ENCODE peak calls at places on chromosomes 12 and 14, in five cellular contexts. One of them, this sample, is unnamed.

GRCh38 chr12:89756638-89757321 is 48.1 kb upstream of the ATP2B1 start:
- DNase-seq in pancreas: no peak
- DNase-seq in cardiac muscle cell: peak; percentile 99
- DNase-seq in CD8-positive, alpha-beta memory T cell: no peak
- DNase-seq in dorsolateral prefrontal cortex: no peak
- DNase-seq in this sample: no peak

GRCh38 chr14:83300454-83301064 is 1766.9 kb upstream of the SEL1L start:
- DNase-seq in cardiac muscle cell: peak; percentile 56
- DNase-seq in CD8-positive, alpha-beta memory T cell: no peak
- DNase-seq in pancreas: no peak
- DNase-seq in dorsolateral prefrontal cortex: no peak
- DNase-seq in this sample: no peak

GRCh38 chr12:93115646-93116045 is 186.6 kb upstream of the EEA1 start:
- DNase-seq in dorsolateral prefrontal cortex: no peak
- DNase-seq in pancreas: no peak
- DNase-seq in cardiac muscle cell: peak; percentile 45
- DNase-seq in CD8-positive, alpha-beta memory T cell: no peak
- DNase-seq in this sample: no peak

GRCh38 chr14:25516838-25517237 is 466.9 kb upstream of the STXBP6 start:
- DNase-seq in cardiac muscle cell: no peak
- DNase-seq in dorsolateral prefrontal cortex: no peak
- DNase-seq in pancreas: no peak
- DNase-seq in CD8-positive, alpha-beta memory T cell: no peak
- DNase-seq in this sample: no peak

GRCh38 chr12:6769003-6769389 is 2.8 kb downstream of the PTMS start:
- DNase-seq in CD8-positive, alpha-beta memory T cell: no peak
- DNase-seq in pancreas: no peak
- DNase-seq in cardiac muscle cell: peak; percentile 52
- DNase-seq in dorsolateral prefrontal cortex: no peak
- DNase-seq in this sample: peak; percentile 29

GRCh38 chr12:95605087-95605486 is 53.8 kb upstream of the USP44 start:
- DNase-seq in CD8-positive, alpha-beta memory T cell: no peak
- DNase-seq in cardiac muscle cell: no peak
- DNase-seq in dorsolateral prefrontal cortex: no peak
- DNase-seq in pancreas: no peak
- DNase-seq in this sample: no peak

GRCh38 chr14:105180598-105181528 is at the start of gene NUDT14:
- DNase-seq in dorsolateral prefrontal cortex: no peak
- DNase-seq in pancreas: peak; percentile 95
- DNase-seq in cardiac muscle cell: peak; percentile 53
- DNase-seq in CD8-positive, alpha-beta memory T cell: peak; percentile 82
- DNase-seq in this sample: peak; percentile 89

GRCh38 chr12:127293507-127294310 is 973.3 kb upstream of the TMEM132C start:
- DNase-seq in cardiac muscle cell: peak; percentile 41
- DNase-seq in dorsolateral prefrontal cortex: peak; percentile 66
- DNase-seq in pancreas: peak; percentile 18
- DNase-seq in CD8-positive, alpha-beta memory T cell: no peak
- DNase-seq in this sample: no peak

GRCh38 chr12:85462888-85463287 is 182.9 kb downstream of the ALX1 start:
- DNase-seq in cardiac muscle cell: no peak
- DNase-seq in dorsolateral prefrontal cortex: no peak
- DNase-seq in pancreas: no peak
- DNase-seq in CD8-positive, alpha-beta memory T cell: no peak
- DNase-seq in this sample: no peak

GRCh38 chr12:85466906-85467305 is 186.9 kb downstream of the ALX1 start:
- DNase-seq in pancreas: no peak
- DNase-seq in CD8-positive, alpha-beta memory T cell: no peak
- DNase-seq in dorsolateral prefrontal cortex: no peak
- DNase-seq in cardiac muscle cell: no peak
- DNase-seq in this sample: no peak

DNA sequence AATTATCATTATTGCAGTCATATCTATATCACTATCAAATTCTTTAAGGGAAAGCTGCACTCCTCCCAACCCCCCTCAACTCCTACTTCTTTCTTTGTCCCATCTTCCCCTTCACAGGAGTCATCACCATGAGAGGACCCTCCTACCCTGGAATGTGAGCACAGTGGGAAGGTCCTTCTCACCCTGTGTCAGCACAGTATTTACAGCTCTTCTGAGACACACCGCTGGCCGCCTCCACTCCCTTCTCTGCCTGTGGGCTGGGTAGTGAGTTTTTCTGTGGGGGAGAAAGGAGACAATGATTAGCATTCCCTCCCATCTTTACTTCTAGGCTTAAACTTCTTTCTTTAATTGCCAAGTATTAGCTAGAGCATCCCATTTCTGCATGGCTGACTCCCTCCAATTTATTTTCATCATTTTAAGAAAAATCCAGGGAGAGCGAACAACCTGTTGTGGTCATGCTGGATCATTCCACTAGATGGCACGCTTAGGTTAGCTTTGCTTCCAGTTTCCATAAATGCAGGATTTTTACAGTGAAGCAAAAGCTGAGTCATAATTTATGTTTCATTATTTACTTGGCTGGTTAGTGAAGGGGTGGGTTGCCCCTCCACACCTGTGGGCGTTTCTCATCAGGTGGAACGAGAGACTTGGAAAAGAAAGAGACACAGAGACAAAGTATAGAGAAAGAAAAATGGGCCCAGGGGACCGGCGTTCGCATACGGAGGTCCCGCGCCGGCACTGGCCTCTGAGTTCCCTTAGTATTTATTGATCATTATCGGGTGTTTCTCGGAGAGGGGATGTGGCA is 188.5 kb downstream of the ALX1 start:
- DNase-seq in dorsolateral prefrontal cortex: no peak
- DNase-seq in cardiac muscle cell: peak; percentile 76
- DNase-seq in CD8-positive, alpha-beta memory T cell: peak; percentile 5
- DNase-seq in pancreas: peak; percentile 62
- DNase-seq in this sample: no peak
- H3K27ac ChIP-seq in dorsolateral prefrontal cortex: no peak overlapping the region
- H3K27ac ChIP-seq in cardiac muscle cell: no peak overlapping the region
- H3K27ac ChIP-seq in CD8-positive, alpha-beta memory T cell: no peak overlapping the region
- H3K27ac ChIP-seq in pancreas: no peak overlapping the region
- H3K27ac ChIP-seq in this sample: no peak overlapping the region

GRCh38 chr12:76346236-76346635 is 2.0 kb downstream of the BBS10 start:
- DNase-seq in CD8-positive, alpha-beta memory T cell: no peak
- DNase-seq in pancreas: no peak
- DNase-seq in dorsolateral prefrontal cortex: no peak
- DNase-seq in cardiac muscle cell: peak; percentile 45
- DNase-seq in this sample: no peak

GRCh38 chr12:76341436-76342030 is 6.7 kb downstream of the BBS10 start:
- DNase-seq in cardiac muscle cell: no peak
- DNase-seq in pancreas: no peak
- DNase-seq in dorsolateral prefrontal cortex: no peak
- DNase-seq in CD8-positive, alpha-beta memory T cell: no peak
- DNase-seq in this sample: no peak

GRCh38 chr12:76337583-76337982 is 10.6 kb downstream of the BBS10 start:
- DNase-seq in pancreas: no peak
- DNase-seq in cardiac muscle cell: peak; percentile 85
- DNase-seq in CD8-positive, alpha-beta memory T cell: no peak
- DNase-seq in dorsolateral prefrontal cortex: no peak
- DNase-seq in this sample: no peak

GRCh38 chr12:76345569-76345968 is 2.6 kb downstream of the BBS10 start:
- DNase-seq in CD8-positive, alpha-beta memory T cell: no peak
- DNase-seq in dorsolateral prefrontal cortex: no peak
- DNase-seq in pancreas: no peak
- DNase-seq in cardiac muscle cell: no peak
- DNase-seq in this sample: no peak

DNA sequence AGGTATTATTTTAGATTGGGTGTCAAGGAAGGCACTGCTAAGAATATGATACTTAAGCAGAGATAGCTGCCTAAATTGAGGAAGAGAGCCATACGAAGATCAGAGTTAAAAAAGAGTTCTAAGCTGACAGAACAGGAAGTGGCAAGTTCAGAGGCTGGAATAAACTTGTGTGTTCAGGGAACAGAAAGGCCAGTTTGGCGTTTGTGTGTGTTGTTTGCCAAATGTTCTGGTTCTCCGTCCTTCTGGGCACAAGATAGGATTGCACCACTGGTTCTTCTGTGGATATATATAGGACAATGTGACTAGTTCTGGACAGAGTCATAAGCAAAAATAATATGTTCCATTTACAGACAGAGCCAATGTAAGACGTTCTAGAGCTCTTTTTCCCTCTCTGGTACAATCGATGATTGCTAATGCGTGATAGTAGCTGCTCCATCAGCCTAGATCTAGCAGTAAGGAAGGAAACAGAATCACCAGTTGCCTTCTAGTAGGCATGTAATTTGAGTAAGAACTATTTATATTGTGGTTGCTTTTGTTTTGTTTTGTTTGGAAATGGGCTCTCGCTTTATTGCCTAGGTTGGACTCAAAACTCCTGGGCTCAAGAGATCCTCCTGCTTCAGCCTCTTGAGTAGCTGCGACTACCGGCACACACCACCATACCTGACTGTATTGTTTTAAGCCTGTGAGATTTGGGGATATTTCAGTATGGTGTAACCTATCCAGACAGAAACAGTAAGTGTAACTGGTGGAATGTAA is 7.4 kb downstream of the BBS10 start:
- DNase-seq in cardiac muscle cell: no peak
- DNase-seq in pancreas: no peak
- DNase-seq in CD8-positive, alpha-beta memory T cell: no peak
- DNase-seq in dorsolateral prefrontal cortex: no peak
- DNase-seq in this sample: no peak
- H3K27ac ChIP-seq in cardiac muscle cell: no peak overlapping the region
- H3K27ac ChIP-seq in pancreas: no peak overlapping the region
- H3K27ac ChIP-seq in CD8-positive, alpha-beta memory T cell: no peak overlapping the region
- H3K27ac ChIP-seq in dorsolateral prefrontal cortex: no peak overlapping the region
- H3K27ac ChIP-seq in this sample: no peak overlapping the region

GRCh38 chr12:53056901-53057300 is 7.0 kb downstream of the TNS2 start:
- DNase-seq in cardiac muscle cell: no peak
- DNase-seq in dorsolateral prefrontal cortex: peak; percentile 25
- DNase-seq in CD8-positive, alpha-beta memory T cell: no peak
- DNase-seq in pancreas: peak; percentile 22
- DNase-seq in this sample: no peak

GRCh38 chr12:53056296-53056695 is 6.4 kb downstream of the TNS2 start:
- DNase-seq in pancreas: peak; percentile 11
- DNase-seq in dorsolateral prefrontal cortex: peak; percentile 28
- DNase-seq in cardiac muscle cell: peak; percentile 13
- DNase-seq in CD8-positive, alpha-beta memory T cell: no peak
- DNase-seq in this sample: no peak

GRCh38 chr12:53054112-53054878 is 4.4 kb downstream of the TNS2 start:
- DNase-seq in pancreas: peak; percentile 97
- DNase-seq in CD8-positive, alpha-beta memory T cell: peak; percentile 93
- DNase-seq in cardiac muscle cell: peak; percentile 94
- DNase-seq in dorsolateral prefrontal cortex: peak; percentile 98
- DNase-seq in this sample: peak; percentile 98

GRCh38 chr12:53053223-53054111 is 3.6 kb downstream of the TNS2 start:
- DNase-seq in dorsolateral prefrontal cortex: peak; percentile 49
- DNase-seq in pancreas: peak; percentile 86
- DNase-seq in cardiac muscle cell: peak; percentile 37
- DNase-seq in CD8-positive, alpha-beta memory T cell: peak; percentile 67
- DNase-seq in this sample: peak; percentile 83

DNA sequence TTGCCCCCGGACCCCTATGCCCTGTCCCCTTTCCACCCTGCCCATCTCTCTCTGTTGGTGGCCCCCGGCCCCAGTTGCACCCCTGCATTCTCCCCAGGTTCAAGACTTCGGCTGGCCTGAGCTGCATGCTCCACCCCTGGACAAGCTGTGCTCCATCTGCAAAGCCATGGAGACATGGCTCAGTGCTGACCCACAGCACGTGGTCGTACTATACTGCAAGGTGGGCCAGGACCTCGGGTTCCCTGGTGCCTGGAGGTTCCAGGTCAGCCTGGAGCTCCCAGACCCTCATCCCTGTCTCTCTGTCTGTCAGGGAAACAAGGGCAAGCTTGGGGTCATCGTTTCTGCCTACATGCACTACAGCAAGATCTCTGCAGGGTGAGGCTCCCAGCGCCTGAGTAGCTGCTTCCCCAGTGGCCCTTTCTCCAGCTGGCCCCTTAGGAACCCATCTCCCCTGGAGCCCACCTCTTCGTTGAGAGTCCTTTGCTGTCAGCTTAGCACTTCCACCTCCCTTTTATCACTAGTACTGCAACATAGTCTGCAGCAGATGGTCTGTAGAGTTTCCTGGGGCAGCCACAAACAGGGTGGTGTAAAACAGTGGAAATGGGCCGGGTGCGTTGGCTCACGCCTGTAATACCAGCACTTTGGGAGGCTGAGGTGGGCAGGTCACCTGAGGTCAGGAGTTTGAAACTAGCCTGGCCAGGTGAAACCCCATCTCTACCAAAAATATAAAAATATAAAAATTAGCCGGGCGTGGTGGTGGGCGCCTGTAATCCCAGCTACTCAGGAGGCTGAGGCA is 5.8 kb downstream of the TNS2 start:
- DNase-seq in CD8-positive, alpha-beta memory T cell: no peak
- DNase-seq in dorsolateral prefrontal cortex: peak; percentile 25
- DNase-seq in pancreas: peak; percentile 41
- DNase-seq in cardiac muscle cell: no peak
- DNase-seq in this sample: peak; percentile 17
- H3K27ac ChIP-seq in CD8-positive, alpha-beta memory T cell: no peak overlapping the region
- H3K27ac ChIP-seq in dorsolateral prefrontal cortex: peak overlapping the region; percentile 99
- H3K27ac ChIP-seq in pancreas: no peak overlapping the region
- H3K27ac ChIP-seq in cardiac muscle cell: no peak overlapping the region
- H3K27ac ChIP-seq in this sample: peak overlapping the region; percentile 97

GRCh38 chr12:65022441-65022840 is 98.7 kb downstream of the WIF1 start:
- DNase-seq in dorsolateral prefrontal cortex: no peak
- DNase-seq in cardiac muscle cell: no peak
- DNase-seq in pancreas: no peak
- DNase-seq in CD8-positive, alpha-beta memory T cell: no peak
- DNase-seq in this sample: no peak

GRCh38 chr12:65019696-65020095 is 101.4 kb downstream of the WIF1 start:
- DNase-seq in CD8-positive, alpha-beta memory T cell: no peak
- DNase-seq in cardiac muscle cell: no peak
- DNase-seq in pancreas: no peak
- DNase-seq in dorsolateral prefrontal cortex: no peak
- DNase-seq in this sample: no peak

GRCh38 chr12:65014504-65015271 is 106.4 kb downstream of the WIF1 start:
- DNase-seq in cardiac muscle cell: no peak
- DNase-seq in dorsolateral prefrontal cortex: no peak
- DNase-seq in pancreas: no peak
- DNase-seq in CD8-positive, alpha-beta memory T cell: no peak
- DNase-seq in this sample: no peak

GRCh38 chr12:65015850-65016249 is 105.3 kb downstream of the WIF1 start:
- DNase-seq in CD8-positive, alpha-beta memory T cell: no peak
- DNase-seq in cardiac muscle cell: no peak
- DNase-seq in pancreas: no peak
- DNase-seq in dorsolateral prefrontal cortex: no peak
- DNase-seq in this sample: no peak

DNA sequence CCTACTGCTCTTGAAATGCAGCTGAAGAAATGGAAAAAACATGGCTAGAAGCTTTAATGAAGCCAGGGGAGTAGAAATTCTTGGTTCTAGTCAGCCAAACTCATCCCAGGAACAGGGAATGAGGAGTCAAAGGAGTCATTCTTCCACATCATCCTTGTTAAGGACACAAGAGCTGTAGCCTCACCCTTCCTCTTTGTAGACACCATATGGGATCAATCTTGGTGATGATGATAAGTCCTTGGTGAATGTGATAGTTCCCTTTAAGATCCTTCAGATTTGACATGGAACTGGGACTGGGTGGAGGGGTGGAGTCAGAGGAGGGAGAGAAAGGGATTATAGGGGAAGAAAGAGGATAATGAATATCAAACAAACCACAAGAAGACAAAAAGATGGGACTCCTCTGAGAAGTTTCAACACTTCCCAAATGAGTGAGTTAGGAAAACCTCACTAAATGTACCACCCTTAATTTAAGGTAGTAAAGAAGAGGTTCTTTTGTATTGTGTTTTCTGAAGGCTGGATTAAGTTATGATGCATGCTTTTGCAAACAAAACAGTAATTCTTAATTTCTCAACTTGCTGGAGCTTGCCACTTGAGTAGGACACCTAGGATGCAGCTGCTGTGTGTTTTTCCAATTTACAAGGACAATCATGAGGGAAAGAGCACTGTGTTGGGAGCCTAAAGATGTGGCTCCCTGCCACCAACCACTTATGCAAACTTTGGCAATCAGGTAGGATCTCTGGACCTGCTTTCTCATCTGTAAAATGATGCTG is 104.0 kb downstream of the WIF1 start:
- DNase-seq in cardiac muscle cell: no peak
- DNase-seq in CD8-positive, alpha-beta memory T cell: no peak
- DNase-seq in dorsolateral prefrontal cortex: no peak
- DNase-seq in pancreas: no peak
- DNase-seq in this sample: no peak
- H3K27ac ChIP-seq in cardiac muscle cell: no peak overlapping the region
- H3K27ac ChIP-seq in CD8-positive, alpha-beta memory T cell: no peak overlapping the region
- H3K27ac ChIP-seq in dorsolateral prefrontal cortex: no peak overlapping the region
- H3K27ac ChIP-seq in pancreas: no peak overlapping the region
- H3K27ac ChIP-seq in this sample: no peak overlapping the region

This sample was measured in breast epithelium.